ENCODE peak calls at places on chromosomes 16 and 17, in eight cellular contexts. One of them, this sample, is unnamed.

GRCh38 chr16:69787883-69788282 is 25.8 kb downstream of the WWP2 start:
- DNase-seq in ascending aorta: no peak
- DNase-seq in PC-3: no peak
- DNase-seq in psoas muscle: no peak
- DNase-seq in IMR-90: no peak
- DNase-seq in uterus: no peak
- DNase-seq in SK-N-SH: no peak
- DNase-seq in ovary: no peak
- DNase-seq in this sample: no peak

GRCh38 chr17:76404976-76405563 is 20.7 kb downstream of the SPHK1 start:
- DNase-seq in ascending aorta: no peak
- DNase-seq in PC-3: no peak
- DNase-seq in psoas muscle: peak; percentile 26
- DNase-seq in IMR-90: no peak
- DNase-seq in uterus: no peak
- DNase-seq in SK-N-SH: no peak
- DNase-seq in ovary: peak; percentile 72
- DNase-seq in this sample: no peak

GRCh38 chr17:43169561-43170139 is 1.4 kb upstream of the NBR1 start:
- DNase-seq in ascending aorta: peak; percentile 64
- DNase-seq in PC-3: peak; percentile 7
- DNase-seq in psoas muscle: peak; percentile 27
- DNase-seq in IMR-90: peak; percentile 26
- DNase-seq in uterus: peak; percentile 29
- DNase-seq in SK-N-SH: peak; percentile 49
- DNase-seq in ovary: peak; percentile 39
- DNase-seq in this sample: peak; percentile 0

GRCh38 chr16:38941-39892 is 14.2 kb downstream of the POLR3K start:
- DNase-seq in ascending aorta: peak; percentile 61
- DNase-seq in PC-3: peak; percentile 34
- DNase-seq in psoas muscle: no peak
- DNase-seq in IMR-90: no peak
- DNase-seq in uterus: no peak
- DNase-seq in SK-N-SH: no peak
- DNase-seq in ovary: no peak
- DNase-seq in this sample: peak; percentile 69

GRCh38 chr17:4436381-4436780 is 2.6 kb downstream of the SPNS3 start:
- DNase-seq in ascending aorta: no peak
- DNase-seq in PC-3: no peak
- DNase-seq in psoas muscle: no peak
- DNase-seq in IMR-90: no peak
- DNase-seq in uterus: no peak
- DNase-seq in SK-N-SH: no peak
- DNase-seq in ovary: no peak
- DNase-seq in this sample: no peak

GRCh38 chr17:82751571-82752370 is at the start of gene TBCD:
- DNase-seq in ascending aorta: peak; percentile 91
- DNase-seq in PC-3: peak; percentile 85
- DNase-seq in psoas muscle: peak; percentile 91
- DNase-seq in IMR-90: peak; percentile 89
- DNase-seq in uterus: peak; percentile 87
- DNase-seq in SK-N-SH: peak; percentile 100
- DNase-seq in ovary: peak; percentile 94
- DNase-seq in this sample: peak; percentile 48

GRCh38 chr17:57624390-57624789 is 120.7 kb downstream of the CCDC182 start:
- DNase-seq in ascending aorta: no peak
- DNase-seq in PC-3: no peak
- DNase-seq in psoas muscle: no peak
- DNase-seq in IMR-90: no peak
- DNase-seq in uterus: no peak
- DNase-seq in SK-N-SH: no peak
- DNase-seq in ovary: no peak
- DNase-seq in this sample: peak; percentile 7

GRCh38 chr16:89581861-89582563 is 6.5 kb downstream of the CPNE7 start:
- DNase-seq in ascending aorta: no peak
- DNase-seq in PC-3: peak; percentile 51
- DNase-seq in psoas muscle: no peak
- DNase-seq in IMR-90: peak; percentile 79
- DNase-seq in uterus: peak; percentile 46
- DNase-seq in SK-N-SH: no peak
- DNase-seq in ovary: no peak
- DNase-seq in this sample: peak; percentile 48

GRCh38 chr16:9047689-9048301 is 43.6 kb upstream of the HAPSTR1 start:
- DNase-seq in ascending aorta: peak; percentile 97
- DNase-seq in PC-3: peak; percentile 97
- DNase-seq in psoas muscle: peak; percentile 87
- DNase-seq in IMR-90: peak; percentile 99
- DNase-seq in uterus: peak; percentile 87
- DNase-seq in SK-N-SH: no peak
- DNase-seq in ovary: peak; percentile 33
- DNase-seq in this sample: peak; percentile 97

GRCh38 chr16:86363057-86363490 is 147.3 kb upstream of the FOXF1 start:
- DNase-seq in ascending aorta: no peak
- DNase-seq in PC-3: peak; percentile 43
- DNase-seq in psoas muscle: no peak
- DNase-seq in IMR-90: peak; percentile 98
- DNase-seq in uterus: no peak
- DNase-seq in SK-N-SH: no peak
- DNase-seq in ovary: no peak
- DNase-seq in this sample: peak; percentile 2

GRCh38 chr17:44959821-44960523 is 8.1 kb downstream of the C1QL1 start:
- DNase-seq in ascending aorta: no peak
- DNase-seq in PC-3: no peak
- DNase-seq in psoas muscle: no peak
- DNase-seq in IMR-90: no peak
- DNase-seq in uterus: peak; percentile 56
- DNase-seq in SK-N-SH: peak; percentile 25
- DNase-seq in ovary: peak; percentile 21
- DNase-seq in this sample: no peak

GRCh38 chr16:19168173-19169080 is at the start of gene SYT17:
- DNase-seq in ascending aorta: no peak
- DNase-seq in PC-3: peak; percentile 21
- DNase-seq in psoas muscle: peak; percentile 19
- DNase-seq in IMR-90: no peak
- DNase-seq in uterus: no peak
- DNase-seq in SK-N-SH: peak; percentile 88
- DNase-seq in ovary: no peak
- DNase-seq in this sample: no peak

GRCh38 chr16:20383106-20384029 is 21.2 kb downstream of the PDILT start:
- DNase-seq in ascending aorta: peak; percentile 75
- DNase-seq in PC-3: peak; percentile 74
- DNase-seq in psoas muscle: peak; percentile 16
- DNase-seq in IMR-90: peak; percentile 54
- DNase-seq in uterus: peak; percentile 67
- DNase-seq in SK-N-SH: peak; percentile 65
- DNase-seq in ovary: peak; percentile 42
- DNase-seq in this sample: peak; percentile 55

GRCh38 chr16:880471-881171 is 80.1 kb upstream of the GNG13 start:
- DNase-seq in ascending aorta: no peak
- DNase-seq in PC-3: no peak
- DNase-seq in psoas muscle: no peak
- DNase-seq in IMR-90: no peak
- DNase-seq in uterus: no peak
- DNase-seq in SK-N-SH: no peak
- DNase-seq in ovary: peak; percentile 12
- DNase-seq in this sample: no peak

GRCh38 chr16:83095926-83096692 is 469.3 kb downstream of the CDH13 start:
- DNase-seq in ascending aorta: no peak
- DNase-seq in PC-3: peak; percentile 7
- DNase-seq in psoas muscle: no peak
- DNase-seq in IMR-90: peak; percentile 70
- DNase-seq in uterus: no peak
- DNase-seq in SK-N-SH: no peak
- DNase-seq in ovary: no peak
- DNase-seq in this sample: peak; percentile 83

GRCh38 chr17:44024271-44024663 is 9.5 kb upstream of the TMEM101 start:
- DNase-seq in ascending aorta: no peak
- DNase-seq in PC-3: no peak
- DNase-seq in psoas muscle: no peak
- DNase-seq in IMR-90: no peak
- DNase-seq in uterus: no peak
- DNase-seq in SK-N-SH: peak; percentile 68
- DNase-seq in ovary: no peak
- DNase-seq in this sample: no peak

GRCh38 chr17:36592316-36592710 is 634 bp downstream of the DHRS11 start:
- DNase-seq in ascending aorta: no peak
- DNase-seq in PC-3: peak; percentile 22
- DNase-seq in psoas muscle: no peak
- DNase-seq in IMR-90: no peak
- DNase-seq in uterus: no peak
- DNase-seq in SK-N-SH: peak; percentile 71
- DNase-seq in ovary: peak; percentile 46
- DNase-seq in this sample: no peak

GRCh38 chr17:8185580-8186445 is 4.2 kb downstream of the BORCS6 start:
- DNase-seq in ascending aorta: peak; percentile 96
- DNase-seq in PC-3: peak; percentile 76
- DNase-seq in psoas muscle: peak; percentile 86
- DNase-seq in IMR-90: peak; percentile 57
- DNase-seq in uterus: peak; percentile 92
- DNase-seq in SK-N-SH: peak; percentile 81
- DNase-seq in ovary: peak; percentile 91
- DNase-seq in this sample: peak; percentile 43

GRCh38 chr16:50942143-50942542 is 200.3 kb downstream of the CYLD start:
- DNase-seq in ascending aorta: no peak
- DNase-seq in PC-3: no peak
- DNase-seq in psoas muscle: no peak
- DNase-seq in IMR-90: no peak
- DNase-seq in uterus: no peak
- DNase-seq in SK-N-SH: no peak
- DNase-seq in ovary: no peak
- DNase-seq in this sample: no peak
- TF ChIP-seq CTCF in ascending aorta: no peak
- TF ChIP-seq CTCF in PC-3: no peak
- TF ChIP-seq CTCF in psoas muscle: no peak
- TF ChIP-seq CTCF in IMR-90: no peak
- TF ChIP-seq CTCF in uterus: no peak
- TF ChIP-seq CTCF in SK-N-SH: no peak
- TF ChIP-seq CTCF in ovary: no peak
- TF ChIP-seq CTCF in this sample: no peak

GRCh38 chr17:80359422-80360110 is 55.4 kb upstream of the ENDOV start:
- DNase-seq in ascending aorta: no peak
- DNase-seq in PC-3: no peak
- DNase-seq in psoas muscle: no peak
- DNase-seq in IMR-90: no peak
- DNase-seq in uterus: no peak
- DNase-seq in SK-N-SH: no peak
- DNase-seq in ovary: peak; percentile 16
- DNase-seq in this sample: no peak
- H3K36me3 ChIP-seq in ascending aorta: peaks cover 88% of the 10 kb centered on the region
- H3K36me3 ChIP-seq in PC-3: peaks cover 50% of the 10 kb centered on the region
- H3K36me3 ChIP-seq in psoas muscle: peaks cover 6% of the 10 kb centered on the region
- H3K36me3 ChIP-seq in IMR-90: peaks cover 68% of the 10 kb centered on the region
- H3K36me3 ChIP-seq in uterus: no peaks in the 10 kb centered on the region
- H3K36me3 ChIP-seq in SK-N-SH: peaks cover 81% of the 10 kb centered on the region
- H3K36me3 ChIP-seq in ovary: no peaks in the 10 kb centered on the region
- H3K36me3 ChIP-seq in this sample: peaks cover 36% of the 10 kb centered on the region

DNA sequence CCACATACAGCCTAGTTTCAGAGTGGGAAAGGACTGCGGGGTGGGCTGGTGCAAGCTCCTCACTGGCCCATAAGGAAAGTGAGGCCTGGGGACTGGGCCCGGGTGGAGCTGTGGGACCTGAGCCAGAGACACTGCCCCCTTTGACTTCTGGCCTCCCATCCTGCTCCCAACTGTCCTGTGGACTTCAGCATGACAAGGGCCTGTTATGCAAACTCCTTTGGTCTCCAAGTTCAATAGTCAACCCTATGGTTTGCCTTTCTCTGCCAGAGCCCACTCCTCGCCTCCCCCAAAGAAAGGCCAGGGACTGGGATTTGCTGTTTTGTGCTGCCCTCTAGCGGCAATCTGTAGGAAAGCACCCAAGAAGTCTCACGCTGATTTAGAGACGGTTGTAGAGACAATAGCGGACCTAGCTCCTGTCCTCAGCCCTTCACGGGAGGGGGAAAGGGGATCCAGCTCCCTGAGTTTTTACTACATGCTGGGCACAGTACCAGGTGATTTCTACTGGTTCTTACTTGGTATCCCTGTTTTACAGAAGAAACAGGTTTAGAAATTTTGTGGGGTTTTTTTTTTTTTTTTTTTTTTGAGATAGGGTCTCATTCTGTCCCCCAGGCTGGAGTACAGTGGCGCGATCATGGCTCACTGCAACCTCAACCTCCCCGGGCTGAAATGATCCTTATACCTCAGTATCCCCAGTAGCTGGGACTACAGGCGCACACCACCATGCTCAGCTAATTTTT is 1.2 kb upstream of the TLCD3B start:
- DNase-seq in ascending aorta: no peak
- DNase-seq in PC-3: peak; percentile 74
- DNase-seq in psoas muscle: no peak
- DNase-seq in IMR-90: peak; percentile 67
- DNase-seq in uterus: no peak
- DNase-seq in SK-N-SH: peak; percentile 83
- DNase-seq in ovary: peak; percentile 51
- DNase-seq in this sample: peak; percentile 48
- TF ChIP-seq CTCF in ascending aorta: peak; percentile 56
- TF ChIP-seq CTCF in PC-3: peak; percentile 89
- TF ChIP-seq CTCF in psoas muscle: peak; percentile 61
- TF ChIP-seq CTCF in IMR-90: peak; percentile 78
- TF ChIP-seq CTCF in uterus: peak; percentile 45
- TF ChIP-seq CTCF in SK-N-SH: peak; percentile 90
- TF ChIP-seq CTCF in ovary: peak; percentile 50
- TF ChIP-seq CTCF in this sample: peak; percentile 77

GRCh38 chr16:11876306-11876705 is 25.0 kb upstream of the RSL1D1 start:
- DNase-seq in ascending aorta: no peak
- DNase-seq in PC-3: no peak
- DNase-seq in psoas muscle: no peak
- DNase-seq in IMR-90: no peak
- DNase-seq in uterus: no peak
- DNase-seq in SK-N-SH: no peak
- DNase-seq in ovary: no peak
- DNase-seq in this sample: no peak
- H3K36me3 ChIP-seq in ascending aorta: peaks cover 45% of the 10 kb centered on the region
- H3K36me3 ChIP-seq in PC-3: peaks cover 38% of the 10 kb centered on the region
- H3K36me3 ChIP-seq in psoas muscle: peaks cover 4% of the 10 kb centered on the region
- H3K36me3 ChIP-seq in IMR-90: peaks cover 23% of the 10 kb centered on the region
- H3K36me3 ChIP-seq in uterus: no peaks in the 10 kb centered on the region
- H3K36me3 ChIP-seq in SK-N-SH: peaks cover 72% of the 10 kb centered on the region
- H3K36me3 ChIP-seq in ovary: no peaks in the 10 kb centered on the region
- H3K36me3 ChIP-seq in this sample: peaks cover 10% of the 10 kb centered on the region

DNA sequence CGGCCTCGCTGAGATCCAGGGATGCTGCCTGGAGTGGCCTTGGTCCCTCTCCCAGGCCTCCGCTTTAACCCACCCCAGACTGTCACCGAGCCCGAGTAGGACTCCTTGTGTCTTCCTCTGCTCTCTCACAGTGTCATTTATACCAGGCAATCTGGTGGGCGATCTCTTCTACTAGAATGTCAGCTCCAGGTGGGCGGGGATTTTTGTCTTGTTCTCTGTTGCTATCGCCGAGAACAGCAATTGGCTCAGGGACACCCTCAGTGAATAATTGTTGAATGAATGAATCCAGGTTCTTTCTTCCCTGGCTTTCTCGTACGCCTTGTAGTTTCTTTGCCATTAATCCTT is 591 bp downstream of the DHX38 start:
- DNase-seq in ascending aorta: no peak
- DNase-seq in PC-3: peak; percentile 4
- DNase-seq in psoas muscle: no peak
- DNase-seq in IMR-90: no peak
- DNase-seq in uterus: no peak
- DNase-seq in SK-N-SH: no peak
- DNase-seq in ovary: no peak
- DNase-seq in this sample: peak; percentile 3
- TF ChIP-seq CTCF in ascending aorta: no peak
- TF ChIP-seq CTCF in PC-3: no peak
- TF ChIP-seq CTCF in psoas muscle: no peak
- TF ChIP-seq CTCF in IMR-90: no peak
- TF ChIP-seq CTCF in uterus: no peak
- TF ChIP-seq CTCF in SK-N-SH: no peak
- TF ChIP-seq CTCF in ovary: no peak
- TF ChIP-seq CTCF in this sample: no peak

This sample was measured in bronchial epithelial cell.